ENCODE peak calls at places on chromosome 13, in four cellular contexts. V, I, W and H are unnamed samples.

GRCh38 chr13:21909331-21909730 is 238.5 kb downstream of the FGF9 start:
- DNase-seq in W (no peak), V (no peak), I (no peak), H (no peak)

GRCh38 chr13:41603917-41604316 is 146.6 kb downstream of the RGCC start:
- DNase-seq in I (peak), W (no peak), V (no peak), H (no peak)

GRCh38 chr13:97884707-97885468 is 68.6 kb upstream of the IPO5 start:
- DNase-seq in W (no peak), I (no peak), V (no peak), H (no peak)

GRCh38 chr13:76620036-76620435 is 266.2 kb downstream of the KCTD12 start:
- DNase-seq in W (no peak), I (no peak), V (no peak), H (no peak)

GRCh38 chr13:113928701-113929627 is 44.9 kb downstream of the C13orf46 start:
- DNase-seq in V (no peak), W (no peak), I (no peak), H (peak)

GRCh38 chr13:38255600-38255999 is 94.1 kb upstream of the UFM1 start:
- DNase-seq in V (no peak), I (no peak), W (no peak), H (no peak)

GRCh38 chr13:19818223-19818842 is 35.6 kb upstream of the PSPC1 start:
- DNase-seq in W (no peak), I (peak), V (peak), H (peak)

GRCh38 chr13:31380728-31381127 is 181.0 kb downstream of the B3GLCT start:
- DNase-seq in W (no peak), V (no peak), I (no peak), H (no peak)

GRCh38 chr13:65497265-65497664 is 1732.9 kb downstream of the PCDH9 start:
- DNase-seq in I (no peak), V (no peak), W (no peak), H (no peak)

GRCh38 chr13:33050161-33050560 is 33.9 kb downstream of the KL start:
- DNase-seq in V (no peak), I (no peak), W (no peak), H (no peak)

GRCh38 chr13:105202384-105202783 is 1333.1 kb downstream of the EFNB2 start:
- DNase-seq in W (no peak), I (no peak), V (no peak), H (no peak)

GRCh38 chr13:48489666-48490065 is 43.2 kb downstream of the RCBTB2 start:
- DNase-seq in W (no peak), V (no peak), I (no peak), H (no peak)

GRCh38 chr13:113442354-113442984 is 10.8 kb downstream of the ADPRHL1 start:
- DNase-seq in I (no peak), V (no peak), W (no peak), H (no peak)

GRCh38 chr13:39565036-39565949 is 37.7 kb downstream of the LHFPL6 start:
- DNase-seq in W (no peak), I (no peak), V (peak), H (peak)

GRCh38 chr13:91347996-91348905 is 764 bp downstream of the MIR17HG start:
- DNase-seq in I (peak), V (no peak), W (no peak), H (peak)

GRCh38 chr13:112877496-112877895 is 91.5 kb upstream of the MCF2L start:
- DNase-seq in W (no peak), V (no peak), I (no peak), H (no peak)

GRCh38 chr13:99968521-99969367 is 2.8 kb downstream of the ZIC5 start:
- DNase-seq in W (no peak), V (no peak), I (no peak), H (peak)

GRCh38 chr13:28609936-28610335 is 49.0 kb upstream of the POMP start:
- DNase-seq in W (no peak), V (no peak), I (no peak), H (no peak)

GRCh38 chr13:110503037-110503901 is 58.3 kb downstream of the RAB20 start:
- DNase-seq in I (peak), V (no peak), W (no peak), H (no peak)

GRCh38 chr13:71663431-71663830 is 203.6 kb downstream of the DACH1 start:
- DNase-seq in I (no peak), W (no peak), V (no peak), H (no peak)

GRCh38 chr13:48892311-48892710 is 83.4 kb upstream of the FNDC3A start:
- DNase-seq in W (no peak), I (no peak), V (peak), H (no peak)

GRCh38 chr13:48542581-48543341 is 9.9 kb upstream of the RCBTB2 start:
- DNase-seq in V (peak), I (no peak), W (no peak), H (peak)

GRCh38 chr13:45536224-45536623 is 71.5 kb downstream of the COG3 start:
- DNase-seq in I (no peak), V (no peak), W (no peak), H (no peak)

GRCh38 chr13:63012016-63012415 is 1596.4 kb upstream of the PCDH20 start:
- DNase-seq in I (no peak), W (no peak), V (no peak), H (no peak)

GRCh38 chr13:108895220-108895704 is 265.9 kb downstream of the MYO16 start:
- DNase-seq in V (peak), W (no peak), I (peak), H (no peak)

GRCh38 chr13:57948884-57949283 is 317.3 kb downstream of the PCDH17 start:
- DNase-seq in W (no peak), I (no peak), V (no peak), H (no peak)

GRCh38 chr13:30832845-30833332 is 73.2 kb upstream of the MEDAG start:
- DNase-seq in V (peak), I (peak), W (no peak), H (peak)

GRCh38 chr13:104837756-104838155 is 1697.7 kb downstream of the EFNB2 start:
- DNase-seq in I (no peak), W (no peak), V (no peak), H (no peak)

GRCh38 chr13:73987618-73988017 is 146.6 kb downstream of the KLF12 start:
- DNase-seq in W (no peak), V (no peak), I (no peak), H (no peak)

DNA sequence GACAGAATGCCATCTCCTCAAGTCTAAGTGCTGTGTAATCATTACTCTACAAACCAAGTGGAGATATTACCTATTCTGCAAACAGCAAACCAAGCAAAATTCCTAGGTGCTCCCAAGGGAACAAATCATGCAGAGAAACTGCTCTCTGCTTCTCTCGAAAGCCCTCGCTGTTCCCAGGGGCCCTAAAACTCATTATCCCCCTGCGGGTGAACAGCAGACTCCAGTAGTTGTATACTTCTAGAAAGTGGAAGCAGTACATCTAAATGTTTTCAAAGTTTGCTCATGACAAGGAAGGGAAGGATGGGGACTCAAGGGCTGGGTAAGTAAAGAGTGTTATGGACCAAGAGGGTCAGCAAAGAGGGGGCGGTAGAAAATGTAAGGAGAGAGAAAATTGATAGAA is 3.2 kb downstream of the DLEU7 start:
- DNase-seq in I (no peak), W (no peak), V (no peak), H (no peak)
- TF ChIP-seq CREM in I (no peak), W (no peak), V (no peak), H (no peak)

GRCh38 chr13:43991773-43992201 is 112.1 kb downstream of the LACC1 start:
- DNase-seq in V (no peak), I (no peak), W (no peak), H (no peak)
- TF ChIP-seq CREM in V (no peak), I (no peak), W (no peak), H (no peak)

GRCh38 chr13:106372199-106373160 is 163.0 kb downstream of the EFNB2 start:
- DNase-seq in I (no peak), V (no peak), W (no peak), H (no peak)

GRCh38 chr13:106373989-106374572 is 161.4 kb downstream of the EFNB2 start:
- DNase-seq in I (no peak), W (peak), V (no peak), H (no peak)

GRCh38 chr13:106374631-106375030 is 160.8 kb downstream of the EFNB2 start:
- DNase-seq in W (no peak), V (no peak), I (no peak), H (no peak)

GRCh38 chr13:106375085-106375484 is 160.4 kb downstream of the EFNB2 start:
- DNase-seq in W (no peak), V (no peak), I (no peak), H (no peak)

DNA sequence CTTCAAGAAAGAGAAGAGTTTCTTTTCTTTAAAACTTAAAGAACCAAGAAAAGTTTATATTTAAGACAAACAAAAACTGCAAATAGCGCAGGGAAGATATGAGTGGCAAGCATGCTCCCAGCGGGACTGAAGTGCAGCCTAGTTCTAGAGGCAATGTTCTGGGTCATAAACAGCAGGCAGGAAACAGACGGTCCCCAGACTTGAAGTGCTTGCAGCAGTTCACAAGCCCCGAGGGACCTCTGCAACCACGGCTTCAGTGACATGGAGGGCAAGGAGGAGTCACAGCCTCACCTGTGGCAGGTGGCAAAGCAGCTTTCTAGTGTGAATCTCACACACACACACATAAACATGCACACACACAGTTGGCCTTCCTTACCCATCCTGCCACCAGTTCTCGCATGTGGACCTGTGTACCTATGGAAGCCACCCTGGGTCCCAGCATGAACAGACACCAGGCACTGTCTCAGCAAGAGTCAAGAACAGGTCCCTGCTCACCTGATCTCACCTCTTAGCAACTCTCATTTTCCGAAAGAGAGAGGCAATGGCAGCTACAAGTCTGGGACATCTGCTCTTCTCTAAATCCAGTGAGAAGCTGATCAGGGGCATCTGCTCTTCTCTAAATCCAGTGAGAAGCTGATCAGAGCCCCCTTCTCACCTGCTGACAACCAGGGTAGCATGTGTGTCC is 162.0 kb downstream of the EFNB2 start:
- DNase-seq in I (no peak), V (no peak), W (no peak), H (no peak)
- TF ChIP-seq CREM in I (no peak), V (no peak), W (no peak), H (no peak)

GRCh38 chr13:40588101-40588500 is 78.3 kb downstream of the FOXO1 start:
- DNase-seq in I (no peak), V (no peak), W (no peak), H (no peak)

GRCh38 chr13:40592035-40592434 is 74.4 kb downstream of the FOXO1 start:
- DNase-seq in I (no peak), V (no peak), W (no peak), H (no peak)

GRCh38 chr13:40590112-40590862 is 76.2 kb downstream of the FOXO1 start:
- DNase-seq in W (no peak), I (no peak), V (no peak), H (no peak)

GRCh38 chr13:40591091-40591490 is 75.3 kb downstream of the FOXO1 start:
- DNase-seq in I (no peak), V (no peak), W (no peak), H (no peak)

DNA sequence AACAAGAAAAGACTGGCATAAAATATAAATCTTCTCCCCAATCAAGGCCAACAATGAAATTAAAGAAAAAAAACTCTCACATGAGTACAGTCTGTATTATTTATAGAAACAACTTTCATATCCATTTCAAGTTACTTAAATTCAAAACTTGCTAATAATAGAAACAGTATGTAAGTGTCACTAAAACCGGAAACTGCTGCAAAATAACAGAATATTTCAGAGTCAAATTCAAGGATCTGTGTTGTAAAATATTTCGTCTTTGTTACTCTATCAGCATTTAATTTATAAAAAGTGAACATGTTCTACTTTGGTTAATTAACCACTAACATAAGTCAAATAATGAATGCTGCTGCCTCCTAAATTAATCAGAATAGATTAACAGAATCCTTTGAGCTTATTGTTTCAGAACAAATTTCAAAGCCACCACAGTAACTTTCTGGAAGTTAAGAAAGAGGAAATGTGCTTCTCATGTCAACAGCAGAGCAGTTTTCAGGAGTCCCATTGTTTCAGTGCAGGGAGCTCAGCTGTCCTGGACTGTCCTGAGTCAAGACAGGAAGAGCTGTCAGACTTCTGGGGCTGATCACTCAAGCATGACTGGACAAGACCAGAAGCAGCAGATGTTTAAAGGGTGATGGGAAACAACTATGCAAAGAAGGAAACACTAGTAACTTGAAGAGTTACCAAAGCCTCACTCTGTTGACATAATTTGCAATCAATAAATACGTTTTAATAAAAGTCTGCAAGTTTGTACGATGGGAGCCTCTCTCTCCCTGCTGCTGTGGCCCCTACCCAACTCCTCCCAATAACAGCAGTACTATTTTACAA is 76.9 kb downstream of the FOXO1 start:
- DNase-seq in W (peak), I (no peak), V (peak), H (no peak)
- TF ChIP-seq CREM in W (peak), I (no peak), V (no peak), H (no peak)

GRCh38 chr13:27583645-27584044 is 36.7 kb downstream of the LNX2 start:
- DNase-seq in W (no peak), I (no peak), V (peak), H (no peak)
- TF ChIP-seq CREM in W (no peak), I (no peak), V (no peak), H (no peak)